ENCODE peak calls at places on chromosomes 1 and 21, in five cellular contexts. I is left ventricle myocardium inferior, G is lower leg skin, Y is GM12865, S is ovary. B is an unnamed sample.

GRCh38 chr1:207062058-207062457 is 9.0 kb downstream of the PFKFB2 start:
- DNase-seq in S (no peak), Y (no peak), G (no peak), I (no peak), B (no peak)

GRCh38 chr21:45348591-45349327 is 56.2 kb upstream of the COL18A1 start:
- DNase-seq in G (no peak), Y (no peak), I (no peak), S (peak), B (no peak)

GRCh38 chr1:171188388-171189266 is 3.5 kb downstream of the FMO2 start:
- DNase-seq in G (peak), I (peak), S (peak), Y (peak), B (peak)

GRCh38 chr1:198788561-198789064 is 149.8 kb downstream of the PTPRC start:
- DNase-seq in S (no peak), Y (peak), I (no peak), G (no peak), B (no peak)

GRCh38 chr1:179153217-179153616 is 71.3 kb downstream of the TOR3A start:
- DNase-seq in I (no peak), Y (no peak), G (no peak), S (no peak), B (no peak)

GRCh38 chr1:217917277-217917887 is 286.2 kb downstream of the SPATA17 start:
- DNase-seq in G (no peak), I (no peak), S (no peak), Y (no peak), B (no peak)

GRCh38 chr1:64829411-64830033 is 84.6 kb downstream of the RAVER2 start:
- DNase-seq in G (no peak), S (no peak), I (no peak), Y (no peak), B (no peak)

GRCh38 chr1:117237701-117238413 is 27.1 kb upstream of the VTCN1 start:
- DNase-seq in I (no peak), G (no peak), S (no peak), Y (no peak), B (no peak)

GRCh38 chr1:94579876-94580294 is 38.3 kb upstream of the F3 start:
- DNase-seq in Y (no peak), S (no peak), I (no peak), G (no peak), B (peak)

GRCh38 chr1:230758705-230759354 is 11.6 kb downstream of the CAPN9 start:
- DNase-seq in S (no peak), G (no peak), I (no peak), Y (no peak), B (peak)

GRCh38 chr1:230763927-230764591 is 16.9 kb downstream of the CAPN9 start:
- DNase-seq in G (no peak), Y (no peak), S (no peak), I (no peak), B (no peak)

GRCh38 chr1:230761443-230762167 is 14.4 kb downstream of the CAPN9 start:
- DNase-seq in Y (no peak), S (no peak), G (no peak), I (no peak), B (no peak)

GRCh38 chr1:230757856-230758704 is 10.9 kb downstream of the CAPN9 start:
- DNase-seq in Y (no peak), S (no peak), I (no peak), G (no peak), B (no peak)

GRCh38 chr1:230760360-230760827 is 13.2 kb downstream of the CAPN9 start:
- DNase-seq in I (no peak), Y (no peak), S (no peak), G (no peak), B (no peak)
- TF ChIP-seq CTCF in I (no peak), Y (no peak), S (no peak), G (no peak), B (no peak)

GRCh38 chr21:36610201-36610600 is 88.7 kb upstream of the SIM2 start:
- DNase-seq in Y (no peak), G (no peak), I (no peak), S (no peak), B (no peak)

GRCh38 chr21:36613064-36613463 is 85.9 kb upstream of the SIM2 start:
- DNase-seq in I (no peak), Y (no peak), S (no peak), G (no peak), B (no peak)

GRCh38 chr21:36609654-36610053 is 89.3 kb upstream of the SIM2 start:
- DNase-seq in I (no peak), G (no peak), Y (no peak), S (no peak), B (no peak)

GRCh38 chr21:36613554-36613953 is 85.4 kb upstream of the SIM2 start:
- DNase-seq in S (no peak), I (no peak), Y (no peak), G (no peak), B (no peak)

GRCh38 chr21:36615274-36615964 is 83.5 kb upstream of the SIM2 start:
- DNase-seq in G (no peak), Y (no peak), I (no peak), S (no peak), B (no peak)
- TF ChIP-seq CTCF in G (no peak), Y (peak), I (no peak), S (no peak), B (no peak)

GRCh38 chr1:108884968-108885367 is 8.2 kb downstream of the GPSM2 start:
- DNase-seq in Y (no peak), S (no peak), I (no peak), G (no peak), B (no peak)
- TF ChIP-seq CTCF in Y (no peak), S (no peak), I (no peak), G (no peak), B (no peak)

GRCh38 chr1:41473738-41474362 is 10.6 kb downstream of the EDN2 start:
- DNase-seq in I (no peak), S (no peak), Y (no peak), G (no peak), B (no peak)

GRCh38 chr1:41475346-41475745 is 9.1 kb downstream of the EDN2 start:
- DNase-seq in S (no peak), Y (no peak), G (no peak), I (no peak), B (no peak)

GRCh38 chr1:41474490-41475271 is 9.8 kb downstream of the EDN2 start:
- DNase-seq in G (no peak), S (peak), Y (no peak), I (no peak), B (no peak)

GRCh38 chr1:41476807-41477361 is 7.6 kb downstream of the EDN2 start:
- DNase-seq in Y (no peak), G (no peak), I (no peak), S (no peak), B (no peak)

DNA sequence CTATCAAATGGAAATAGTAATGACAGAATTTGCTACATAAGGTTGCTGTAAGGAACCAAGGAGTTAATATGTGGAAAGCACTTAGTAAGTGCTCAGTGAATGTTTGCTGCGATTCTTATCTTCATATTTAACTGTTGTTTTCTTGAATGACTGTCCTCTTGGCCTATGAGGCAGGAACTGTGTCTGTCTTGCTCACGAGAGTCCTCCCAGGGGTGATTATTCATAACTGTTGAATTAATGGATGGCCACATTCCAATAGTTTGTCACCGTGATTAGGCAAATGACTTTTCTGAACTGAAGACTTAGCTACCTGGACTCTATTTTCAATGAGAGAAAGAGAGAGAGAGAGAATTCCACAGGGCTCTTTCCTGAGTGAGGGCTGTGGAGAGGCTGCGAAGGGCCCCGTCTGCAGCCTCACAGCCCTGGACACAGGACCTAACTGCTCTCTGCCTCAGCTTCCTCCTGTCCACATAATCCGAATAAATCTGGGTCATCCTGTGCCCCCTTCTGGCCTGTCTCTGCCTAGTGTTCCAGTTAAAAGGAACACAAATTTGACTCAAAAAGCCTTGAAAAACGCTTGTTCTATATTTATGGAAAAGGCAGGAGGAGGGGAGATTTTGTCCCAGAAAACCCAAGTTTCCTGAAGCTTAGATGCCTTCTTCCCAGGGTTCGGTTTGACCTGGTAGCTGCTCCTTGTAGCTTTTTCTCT is 8.5 kb downstream of the EDN2 start:
- DNase-seq in Y (no peak), G (no peak), S (no peak), I (no peak), B (no peak)
- TF ChIP-seq CTCF in Y (no peak), G (no peak), S (no peak), I (no peak), B (no peak)

DNA sequence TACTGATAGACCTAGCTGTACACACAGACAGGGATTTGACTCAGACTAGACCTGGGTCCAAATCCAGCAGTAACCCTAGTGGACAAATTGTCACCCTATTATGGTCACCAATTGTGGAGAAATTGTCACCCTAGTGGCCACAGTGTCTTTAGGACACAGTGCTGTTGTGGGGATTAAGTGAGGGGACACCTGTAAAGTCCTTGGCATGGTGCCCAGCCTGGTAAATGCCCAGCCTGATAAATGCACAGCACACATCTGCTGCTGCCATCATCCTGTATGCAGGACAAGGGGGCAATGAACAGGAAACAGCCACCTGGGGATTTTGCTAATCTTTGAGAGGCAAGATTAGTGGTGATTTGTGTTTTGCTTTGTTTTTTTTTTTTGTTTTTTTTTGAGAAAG is 2.3 kb downstream of the TMEM61 start:
- DNase-seq in I (no peak), S (no peak), G (no peak), Y (no peak), B (no peak)
- TF ChIP-seq CTCF in I (no peak), S (no peak), G (no peak), Y (no peak), B (no peak)

DNA sequence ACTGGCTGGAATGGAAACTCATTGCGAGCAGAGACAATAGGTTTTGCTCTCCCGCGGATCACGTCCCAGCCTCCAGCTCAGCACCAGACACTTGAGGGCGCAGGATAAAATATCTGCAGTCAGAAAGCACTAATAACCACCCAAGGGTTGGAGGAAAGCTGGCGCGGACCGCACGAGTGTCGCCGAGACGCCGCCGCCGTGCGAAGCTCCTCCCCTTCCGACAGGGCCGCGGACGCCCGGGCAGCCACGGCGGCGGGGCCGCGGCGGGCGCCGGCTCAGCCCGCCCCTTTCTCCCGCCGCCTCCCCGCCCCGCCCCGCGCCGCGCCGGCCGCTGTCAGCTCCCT is at the start of gene CMPK1:
- DNase-seq in Y (peak), I (peak), S (peak), G (peak), B (peak)
- TF ChIP-seq CTCF in Y (no peak), I (peak), S (no peak), G (no peak), B (peak)

GRCh38 chr21:18498428-18498827 is 94.8 kb upstream of the TMPRSS15 start:
- DNase-seq in G (no peak), S (no peak), Y (no peak), I (no peak), B (no peak)

GRCh38 chr21:18495553-18495952 is 92.0 kb upstream of the TMPRSS15 start:
- DNase-seq in I (no peak), S (no peak), Y (no peak), G (no peak), B (no peak)

DNA sequence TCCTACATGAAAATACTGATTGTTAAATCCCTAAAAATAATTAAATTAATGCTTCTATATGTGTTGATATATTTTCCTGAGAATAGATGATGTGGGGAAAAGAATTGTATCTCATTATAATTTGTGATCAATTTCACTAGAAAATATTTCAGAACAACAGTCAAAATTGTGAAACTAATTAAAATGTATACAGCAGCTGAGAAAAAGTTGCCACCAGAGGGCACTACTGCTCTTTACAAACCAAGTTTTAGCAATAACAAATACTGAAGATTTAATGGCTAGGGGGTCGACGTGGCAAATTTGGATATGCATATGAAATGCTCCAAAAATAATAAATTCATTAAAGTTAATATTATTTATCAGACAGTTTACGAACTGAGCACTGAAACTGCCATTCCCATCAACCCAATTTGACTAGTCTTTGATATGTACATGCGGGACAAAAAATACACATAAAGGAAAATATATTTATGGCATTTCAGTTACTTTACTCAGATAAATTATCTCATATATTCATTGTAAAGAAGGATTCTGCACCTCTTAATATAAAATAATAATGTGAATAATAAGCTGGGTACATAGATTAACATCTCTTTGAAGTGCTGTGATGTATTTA is 96.3 kb upstream of the TMPRSS15 start:
- DNase-seq in S (no peak), G (peak), I (peak), Y (peak), B (no peak)
- TF ChIP-seq CTCF in S (no peak), G (no peak), I (peak), Y (peak), B (peak)

DNA sequence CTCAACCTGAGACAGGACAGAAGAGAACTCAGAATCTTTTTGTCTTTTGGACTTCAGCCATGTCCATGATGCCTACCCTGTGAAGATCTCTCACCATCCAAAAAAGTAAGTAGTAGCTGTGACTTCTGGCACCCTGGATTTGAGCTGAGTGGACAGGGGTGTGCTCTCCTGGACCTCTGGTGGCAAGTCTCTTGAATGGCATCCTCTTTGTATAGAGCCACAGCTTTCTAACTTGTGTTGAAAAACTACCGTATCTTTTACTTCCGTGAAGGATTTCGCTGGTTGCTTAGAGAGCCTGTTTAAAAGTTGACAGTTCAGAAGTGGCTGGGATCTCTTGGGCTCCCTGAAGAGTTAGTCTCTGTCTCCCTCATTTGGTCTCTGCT is 1.8 kb downstream of the MFN2 start:
- DNase-seq in G (no peak), I (no peak), S (no peak), Y (peak), B (no peak)
- TF ChIP-seq CTCF in G (no peak), I (peak), S (no peak), Y (peak), B (peak)